ENCODE peak calls at places on chromosomes 13 and 19, in five cellular contexts. One of them, this sample, is unnamed.

GRCh38 chr19:39423258-39424086 is 11.0 kb downstream of the PLEKHG2 start:
- DNase-seq in choroid plexus epithelial cell: no peak
- DNase-seq in heart left ventricle: no peak
- DNase-seq in thoracic aorta: no peak
- DNase-seq in osteoblast: peak
- DNase-seq in this sample: no peak

GRCh38 chr19:56839665-56840451 is 668 bp downstream of the PEG3 start:
- DNase-seq in choroid plexus epithelial cell: peak
- DNase-seq in heart left ventricle: peak
- DNase-seq in thoracic aorta: peak
- DNase-seq in osteoblast: no peak
- DNase-seq in this sample: peak

GRCh38 chr19:55216461-55217198 is 7.3 kb upstream of the PTPRH start:
- DNase-seq in choroid plexus epithelial cell: peak
- DNase-seq in heart left ventricle: peak
- DNase-seq in thoracic aorta: peak
- DNase-seq in osteoblast: peak
- DNase-seq in this sample: peak

GRCh38 chr19:28932446-28932845 is 280.5 kb downstream of the UQCRFS1 start:
- DNase-seq in choroid plexus epithelial cell: no peak
- DNase-seq in heart left ventricle: no peak
- DNase-seq in thoracic aorta: no peak
- DNase-seq in osteoblast: no peak
- DNase-seq in this sample: no peak

GRCh38 chr19:2331601-2332246 is 3.2 kb downstream of the SPPL2B start:
- DNase-seq in choroid plexus epithelial cell: no peak
- DNase-seq in heart left ventricle: no peak
- DNase-seq in thoracic aorta: no peak
- DNase-seq in osteoblast: no peak
- DNase-seq in this sample: no peak

GRCh38 chr19:18397242-18398202 is at the start of gene LRRC25:
- DNase-seq in choroid plexus epithelial cell: no peak
- DNase-seq in heart left ventricle: peak
- DNase-seq in thoracic aorta: no peak
- DNase-seq in osteoblast: peak
- DNase-seq in this sample: no peak

GRCh38 chr19:511101-511841 is 4.0 kb downstream of the TPGS1 start:
- DNase-seq in choroid plexus epithelial cell: peak
- DNase-seq in heart left ventricle: peak
- DNase-seq in thoracic aorta: no peak
- DNase-seq in osteoblast: no peak
- DNase-seq in this sample: peak

GRCh38 chr13:50512602-50513527 is 330.6 kb downstream of the DLEU7 start:
- DNase-seq in choroid plexus epithelial cell: peak
- DNase-seq in heart left ventricle: peak
- DNase-seq in thoracic aorta: no peak
- DNase-seq in osteoblast: peak
- DNase-seq in this sample: peak

GRCh38 chr19:54532528-54532927 is 29.9 kb downstream of the LAIR2 start:
- DNase-seq in choroid plexus epithelial cell: no peak
- DNase-seq in heart left ventricle: no peak
- DNase-seq in thoracic aorta: no peak
- DNase-seq in osteoblast: no peak
- DNase-seq in this sample: no peak

GRCh38 chr19:10270180-10270615 is 722 bp upstream of the ICAM1 start:
- DNase-seq in choroid plexus epithelial cell: peak
- DNase-seq in heart left ventricle: peak
- DNase-seq in thoracic aorta: no peak
- DNase-seq in osteoblast: peak
- DNase-seq in this sample: peak

GRCh38 chr19:2215281-2215751 is 20.8 kb downstream of the PLEKHJ1 start:
- DNase-seq in choroid plexus epithelial cell: peak
- DNase-seq in heart left ventricle: no peak
- DNase-seq in thoracic aorta: no peak
- DNase-seq in osteoblast: no peak
- DNase-seq in this sample: no peak

GRCh38 chr19:45657520-45658163 is 10.4 kb upstream of the GIPR start:
- DNase-seq in choroid plexus epithelial cell: no peak
- DNase-seq in heart left ventricle: no peak
- DNase-seq in thoracic aorta: no peak
- DNase-seq in osteoblast: no peak
- DNase-seq in this sample: no peak

GRCh38 chr13:31538067-31539042 is 201.0 kb upstream of the RXFP2 start:
- DNase-seq in choroid plexus epithelial cell: peak
- DNase-seq in heart left ventricle: no peak
- DNase-seq in thoracic aorta: no peak
- DNase-seq in osteoblast: no peak
- DNase-seq in this sample: peak

GRCh38 chr19:2529473-2529918 is 53.6 kb downstream of the GADD45B start:
- DNase-seq in choroid plexus epithelial cell: peak
- DNase-seq in heart left ventricle: no peak
- DNase-seq in thoracic aorta: no peak
- DNase-seq in osteoblast: peak
- DNase-seq in this sample: peak

GRCh38 chr13:94389544-94390351 is 89.7 kb downstream of the DCT start:
- DNase-seq in choroid plexus epithelial cell: no peak
- DNase-seq in heart left ventricle: no peak
- DNase-seq in thoracic aorta: no peak
- DNase-seq in osteoblast: no peak
- DNase-seq in this sample: peak

GRCh38 chr19:18764591-18765051 is 26.5 kb downstream of the COMP start:
- DNase-seq in choroid plexus epithelial cell: no peak
- DNase-seq in heart left ventricle: no peak
- DNase-seq in thoracic aorta: no peak
- DNase-seq in osteoblast: peak
- DNase-seq in this sample: no peak

GRCh38 chr19:2770055-2771013 is 12.7 kb downstream of the SGTA start:
- DNase-seq in choroid plexus epithelial cell: peak
- DNase-seq in heart left ventricle: peak
- DNase-seq in thoracic aorta: no peak
- DNase-seq in osteoblast: no peak
- DNase-seq in this sample: peak

GRCh38 chr19:1233361-1233667 is 4.5 kb downstream of the CBARP start:
- DNase-seq in choroid plexus epithelial cell: no peak
- DNase-seq in heart left ventricle: no peak
- DNase-seq in thoracic aorta: no peak
- DNase-seq in osteoblast: no peak
- DNase-seq in this sample: no peak

GRCh38 chr13:65597839-65598818 is 1632.0 kb downstream of the PCDH9 start:
- DNase-seq in choroid plexus epithelial cell: peak
- DNase-seq in heart left ventricle: no peak
- DNase-seq in thoracic aorta: no peak
- DNase-seq in osteoblast: no peak
- DNase-seq in this sample: peak

GRCh38 chr13:102399791-102400618 is 1.8 kb downstream of the FGF14 start:
- DNase-seq in choroid plexus epithelial cell: no peak
- DNase-seq in heart left ventricle: peak
- DNase-seq in thoracic aorta: no peak
- DNase-seq in osteoblast: peak
- DNase-seq in this sample: no peak

GRCh38 chr13:101025925-101026324 is 351.3 kb upstream of the TMTC4 start:
- DNase-seq in choroid plexus epithelial cell: no peak
- DNase-seq in heart left ventricle: no peak
- DNase-seq in thoracic aorta: no peak
- DNase-seq in osteoblast: no peak
- DNase-seq in this sample: no peak

GRCh38 chr19:10368101-10368803 is 12.1 kb downstream of the TYK2 start:
- DNase-seq in choroid plexus epithelial cell: no peak
- DNase-seq in heart left ventricle: no peak
- DNase-seq in thoracic aorta: no peak
- DNase-seq in osteoblast: peak
- DNase-seq in this sample: no peak

GRCh38 chr19:38265213-38265861 is 964 bp downstream of the SPINT2 start:
- DNase-seq in choroid plexus epithelial cell: peak
- DNase-seq in heart left ventricle: no peak
- DNase-seq in thoracic aorta: no peak
- DNase-seq in osteoblast: peak
- DNase-seq in this sample: no peak

GRCh38 chr13:97905517-97905916 is 48.0 kb upstream of the IPO5 start:
- DNase-seq in choroid plexus epithelial cell: no peak
- DNase-seq in heart left ventricle: no peak
- DNase-seq in thoracic aorta: no peak
- DNase-seq in osteoblast: no peak
- DNase-seq in this sample: no peak

GRCh38 chr19:14005381-14006084 is 587 bp downstream of the RFX1 start:
- DNase-seq in choroid plexus epithelial cell: peak
- DNase-seq in heart left ventricle: peak
- DNase-seq in thoracic aorta: peak
- DNase-seq in osteoblast: peak
- DNase-seq in this sample: peak

GRCh38 chr13:42883771-42884170 is 102.4 kb downstream of the FAM216B start:
- DNase-seq in choroid plexus epithelial cell: peak
- DNase-seq in heart left ventricle: no peak
- DNase-seq in thoracic aorta: no peak
- DNase-seq in osteoblast: no peak
- DNase-seq in this sample: peak

GRCh38 chr19:34336781-34337271 is 28.2 kb upstream of the GPI start:
- DNase-seq in choroid plexus epithelial cell: peak
- DNase-seq in heart left ventricle: no peak
- DNase-seq in thoracic aorta: no peak
- DNase-seq in osteoblast: no peak
- DNase-seq in this sample: peak

GRCh38 chr19:38683393-38684077 is 36.1 kb downstream of the ACTN4 start:
- DNase-seq in choroid plexus epithelial cell: peak
- DNase-seq in heart left ventricle: peak
- DNase-seq in thoracic aorta: no peak
- DNase-seq in osteoblast: peak
- DNase-seq in this sample: peak

GRCh38 chr13:45055198-45055901 is 65.0 kb upstream of the GTF2F2 start:
- DNase-seq in choroid plexus epithelial cell: peak
- DNase-seq in heart left ventricle: no peak
- DNase-seq in thoracic aorta: no peak
- DNase-seq in osteoblast: peak
- DNase-seq in this sample: peak

GRCh38 chr19:5827891-5828660 is 11.4 kb downstream of the FUT6 start:
- DNase-seq in choroid plexus epithelial cell: peak
- DNase-seq in heart left ventricle: peak
- DNase-seq in thoracic aorta: peak
- DNase-seq in osteoblast: peak
- DNase-seq in this sample: peak
- H3K4me3 ChIP-seq in choroid plexus epithelial cell: peak
- H3K4me3 ChIP-seq in heart left ventricle: peak
- H3K4me3 ChIP-seq in thoracic aorta: peak
- H3K4me3 ChIP-seq in osteoblast: peak
- H3K4me3 ChIP-seq in this sample: peak

DNA sequence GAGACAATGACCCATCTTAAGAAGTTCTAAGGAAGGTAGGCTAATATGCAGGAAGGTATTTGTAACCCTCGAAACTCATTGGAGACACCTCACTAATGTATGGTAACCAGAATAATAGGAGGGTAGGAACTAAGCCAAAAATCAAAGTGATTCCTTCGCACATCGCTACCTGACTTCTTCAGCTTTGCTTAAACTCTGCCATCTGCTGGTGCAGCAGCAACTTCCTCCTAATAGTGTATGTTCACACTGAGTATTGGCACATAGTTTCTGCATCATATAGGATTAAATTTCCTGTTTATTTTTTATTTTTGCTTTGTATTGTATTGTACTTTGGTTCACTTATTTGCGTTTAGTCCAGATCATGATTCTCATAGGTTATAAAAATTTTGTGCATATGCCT is 676.2 kb downstream of the GPC5 start:
- DNase-seq in choroid plexus epithelial cell: peak
- DNase-seq in heart left ventricle: no peak
- DNase-seq in thoracic aorta: no peak
- DNase-seq in osteoblast: no peak
- DNase-seq in this sample: peak
- TF ChIP-seq CTCF in choroid plexus epithelial cell: peak
- TF ChIP-seq CTCF in heart left ventricle: peak
- TF ChIP-seq CTCF in thoracic aorta: no peak
- TF ChIP-seq CTCF in osteoblast: no peak
- TF ChIP-seq CTCF in this sample: peak

GRCh38 chr19:41328157-41328817 is 18.3 kb downstream of the CCDC97 start:
- DNase-seq in choroid plexus epithelial cell: peak
- DNase-seq in heart left ventricle: no peak
- DNase-seq in thoracic aorta: no peak
- DNase-seq in osteoblast: peak
- DNase-seq in this sample: no peak

GRCh38 chr19:41325640-41325946 is 15.6 kb downstream of the CCDC97 start:
- DNase-seq in choroid plexus epithelial cell: no peak
- DNase-seq in heart left ventricle: no peak
- DNase-seq in thoracic aorta: no peak
- DNase-seq in osteoblast: no peak
- DNase-seq in this sample: no peak

GRCh38 chr19:41325947-41326706 is 16.2 kb downstream of the CCDC97 start:
- DNase-seq in choroid plexus epithelial cell: peak
- DNase-seq in heart left ventricle: peak
- DNase-seq in thoracic aorta: no peak
- DNase-seq in osteoblast: peak
- DNase-seq in this sample: peak

GRCh38 chr19:41327499-41328156 is 17.7 kb downstream of the CCDC97 start:
- DNase-seq in choroid plexus epithelial cell: peak
- DNase-seq in heart left ventricle: peak
- DNase-seq in thoracic aorta: no peak
- DNase-seq in osteoblast: peak
- DNase-seq in this sample: peak

DNA sequence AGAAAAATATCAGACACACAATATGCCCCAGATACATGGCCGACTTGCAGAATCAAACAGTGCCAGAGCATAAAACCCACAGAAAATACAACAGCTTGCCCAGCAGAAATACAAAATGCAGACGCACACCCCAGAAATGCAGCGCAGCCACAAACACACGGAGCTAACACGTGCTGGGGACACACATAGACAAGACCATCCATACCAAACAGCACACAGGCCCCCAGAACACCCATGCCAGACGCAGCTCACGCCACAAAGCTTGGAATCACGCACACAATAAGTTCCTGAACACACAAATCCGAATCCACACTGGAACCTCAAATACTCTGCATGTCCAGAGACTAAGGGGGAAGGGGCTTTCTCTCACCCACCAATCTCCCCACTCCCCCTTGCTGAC is 17.1 kb downstream of the CCDC97 start:
- DNase-seq in choroid plexus epithelial cell: peak
- DNase-seq in heart left ventricle: no peak
- DNase-seq in thoracic aorta: no peak
- DNase-seq in osteoblast: no peak
- DNase-seq in this sample: no peak
- H3K4me3 ChIP-seq in choroid plexus epithelial cell: no peak
- H3K4me3 ChIP-seq in heart left ventricle: peak
- H3K4me3 ChIP-seq in thoracic aorta: peak
- H3K4me3 ChIP-seq in osteoblast: peak
- H3K4me3 ChIP-seq in this sample: no peak

GRCh38 chr13:87999141-87999765 is 328.1 kb downstream of the SLITRK5 start:
- DNase-seq in choroid plexus epithelial cell: peak
- DNase-seq in heart left ventricle: no peak
- DNase-seq in thoracic aorta: no peak
- DNase-seq in osteoblast: no peak
- DNase-seq in this sample: peak

GRCh38 chr13:87998081-87998480 is 326.9 kb downstream of the SLITRK5 start:
- DNase-seq in choroid plexus epithelial cell: no peak
- DNase-seq in heart left ventricle: no peak
- DNase-seq in thoracic aorta: no peak
- DNase-seq in osteoblast: no peak
- DNase-seq in this sample: no peak

GRCh38 chr13:88000787-88001186 is 329.6 kb downstream of the SLITRK5 start:
- DNase-seq in choroid plexus epithelial cell: no peak
- DNase-seq in heart left ventricle: no peak
- DNase-seq in thoracic aorta: no peak
- DNase-seq in osteoblast: no peak
- DNase-seq in this sample: no peak

GRCh38 chr13:87999791-88000190 is 328.6 kb downstream of the SLITRK5 start:
- DNase-seq in choroid plexus epithelial cell: peak
- DNase-seq in heart left ventricle: no peak
- DNase-seq in thoracic aorta: no peak
- DNase-seq in osteoblast: no peak
- DNase-seq in this sample: peak

GRCh38 chr13:88000239-88000638 is 329.1 kb downstream of the SLITRK5 start:
- DNase-seq in choroid plexus epithelial cell: no peak
- DNase-seq in heart left ventricle: no peak
- DNase-seq in thoracic aorta: no peak
- DNase-seq in osteoblast: no peak
- DNase-seq in this sample: no peak
- TF ChIP-seq CTCF in choroid plexus epithelial cell: no peak
- TF ChIP-seq CTCF in heart left ventricle: no peak
- TF ChIP-seq CTCF in thoracic aorta: no peak
- TF ChIP-seq CTCF in osteoblast: no peak
- TF ChIP-seq CTCF in this sample: no peak